ENCODE peak calls at places on chromosomes 16 and 17, in five cellular contexts. One of them, this sample, is unnamed.
A peak's percentile ranks its signal among the peaks of the same experiment; 100 is the strongest.

GRCh38 chr16:77748426-77748825 is 26.1 kb downstream of the NUDT7 start:
- DNase-seq in cardiac muscle cell: no peak
- DNase-seq in retinal pigment epithelial cell: peak; percentile 43
- DNase-seq in WTC11: no peak
- DNase-seq in fibroblast of lung: no peak
- DNase-seq in this sample: no peak

GRCh38 chr16:12688972-12689850 is 114.5 kb downstream of the CPPED1 start:
- DNase-seq in cardiac muscle cell: no peak
- DNase-seq in retinal pigment epithelial cell: no peak
- DNase-seq in WTC11: no peak
- DNase-seq in fibroblast of lung: no peak
- DNase-seq in this sample: no peak

GRCh38 chr17:17349724-17350106 is 46.5 kb downstream of the NT5M start:
- DNase-seq in cardiac muscle cell: no peak
- DNase-seq in retinal pigment epithelial cell: no peak
- DNase-seq in WTC11: no peak
- DNase-seq in fibroblast of lung: no peak
- DNase-seq in this sample: no peak

GRCh38 chr17:34979650-34980352 is 511 bp upstream of the LIG3 start:
- DNase-seq in cardiac muscle cell: no peak
- DNase-seq in retinal pigment epithelial cell: no peak
- DNase-seq in WTC11: no peak
- DNase-seq in fibroblast of lung: peak; percentile 10
- DNase-seq in this sample: no peak

GRCh38 chr16:49484454-49484853 is 110.8 kb downstream of the C16orf78 start:
- DNase-seq in cardiac muscle cell: peak; percentile 75
- DNase-seq in retinal pigment epithelial cell: no peak
- DNase-seq in WTC11: peak; percentile 83
- DNase-seq in fibroblast of lung: no peak
- DNase-seq in this sample: no peak

GRCh38 chr17:19345486-19346350 is 16.8 kb downstream of the B9D1 start:
- DNase-seq in cardiac muscle cell: no peak
- DNase-seq in retinal pigment epithelial cell: no peak
- DNase-seq in WTC11: no peak
- DNase-seq in fibroblast of lung: no peak
- DNase-seq in this sample: no peak

GRCh38 chr16:31085873-31086628 is 2.7 kb downstream of the PRSS53 start:
- DNase-seq in cardiac muscle cell: no peak
- DNase-seq in retinal pigment epithelial cell: no peak
- DNase-seq in WTC11: no peak
- DNase-seq in fibroblast of lung: no peak
- DNase-seq in this sample: no peak

GRCh38 chr16:17304124-17304813 is 166.5 kb downstream of the XYLT1 start:
- DNase-seq in cardiac muscle cell: no peak
- DNase-seq in retinal pigment epithelial cell: no peak
- DNase-seq in WTC11: no peak
- DNase-seq in fibroblast of lung: peak; percentile 46
- DNase-seq in this sample: no peak

GRCh38 chr17:34720760-34721159 is 141.4 kb downstream of the TMEM132E start:
- DNase-seq in cardiac muscle cell: no peak
- DNase-seq in retinal pigment epithelial cell: no peak
- DNase-seq in WTC11: no peak
- DNase-seq in fibroblast of lung: no peak
- DNase-seq in this sample: no peak

GRCh38 chr17:53462393-53462811 is 360.3 kb upstream of the KIF2B start:
- DNase-seq in cardiac muscle cell: no peak
- DNase-seq in retinal pigment epithelial cell: no peak
- DNase-seq in WTC11: no peak
- DNase-seq in fibroblast of lung: peak; percentile 31
- DNase-seq in this sample: no peak

GRCh38 chr17:65278050-65278819 is 141.1 kb downstream of the RGS9 start:
- DNase-seq in cardiac muscle cell: peak; percentile 86
- DNase-seq in retinal pigment epithelial cell: no peak
- DNase-seq in WTC11: peak; percentile 83
- DNase-seq in fibroblast of lung: peak; percentile 54
- DNase-seq in this sample: no peak

GRCh38 chr17:79137015-79137770 is 62.6 kb downstream of the ENGASE start:
- DNase-seq in cardiac muscle cell: no peak
- DNase-seq in retinal pigment epithelial cell: no peak
- DNase-seq in WTC11: no peak
- DNase-seq in fibroblast of lung: no peak
- DNase-seq in this sample: no peak

GRCh38 chr16:82134884-82135283 is 35.1 kb downstream of the MPHOSPH6 start:
- DNase-seq in cardiac muscle cell: no peak
- DNase-seq in retinal pigment epithelial cell: no peak
- DNase-seq in WTC11: no peak
- DNase-seq in fibroblast of lung: no peak
- DNase-seq in this sample: no peak

GRCh38 chr17:57109393-57110151 is 24.5 kb downstream of the AKAP1 start:
- DNase-seq in cardiac muscle cell: peak; percentile 40
- DNase-seq in retinal pigment epithelial cell: no peak
- DNase-seq in WTC11: peak; percentile 38
- DNase-seq in fibroblast of lung: no peak
- DNase-seq in this sample: no peak
- TF ChIP-seq CTCF in cardiac muscle cell: peak; percentile 15
- TF ChIP-seq CTCF in retinal pigment epithelial cell: no peak
- TF ChIP-seq CTCF in WTC11: no peak
- TF ChIP-seq CTCF in fibroblast of lung: no peak
- TF ChIP-seq CTCF in this sample: no peak

GRCh38 chr16:54633943-54634362 is 296.7 kb upstream of the IRX5 start:
- DNase-seq in cardiac muscle cell: peak; percentile 44
- DNase-seq in retinal pigment epithelial cell: no peak
- DNase-seq in WTC11: peak; percentile 53
- DNase-seq in fibroblast of lung: no peak
- DNase-seq in this sample: no peak
- TF ChIP-seq CTCF in cardiac muscle cell: peak; percentile 50
- TF ChIP-seq CTCF in retinal pigment epithelial cell: peak; percentile 30
- TF ChIP-seq CTCF in WTC11: peak; percentile 27
- TF ChIP-seq CTCF in fibroblast of lung: no peak
- TF ChIP-seq CTCF in this sample: peak; percentile 28

GRCh38 chr17:42553161-42553818 is 567 bp downstream of the HSD17B1 start:
- DNase-seq in cardiac muscle cell: no peak
- DNase-seq in retinal pigment epithelial cell: no peak
- DNase-seq in WTC11: peak; percentile 58
- DNase-seq in fibroblast of lung: no peak
- DNase-seq in this sample: no peak
- TF ChIP-seq CTCF in cardiac muscle cell: peak; percentile 36
- TF ChIP-seq CTCF in retinal pigment epithelial cell: no peak
- TF ChIP-seq CTCF in WTC11: no peak
- TF ChIP-seq CTCF in fibroblast of lung: no peak
- TF ChIP-seq CTCF in this sample: no peak

GRCh38 chr17:31373150-31374082 is 18.1 kb upstream of the RAB11FIP4 start:
- DNase-seq in cardiac muscle cell: no peak
- DNase-seq in retinal pigment epithelial cell: peak; percentile 16
- DNase-seq in WTC11: no peak
- DNase-seq in fibroblast of lung: peak; percentile 81
- DNase-seq in this sample: peak; percentile 7
- TF ChIP-seq CTCF in cardiac muscle cell: peak; percentile 71
- TF ChIP-seq CTCF in retinal pigment epithelial cell: peak; percentile 72
- TF ChIP-seq CTCF in WTC11: no peak
- TF ChIP-seq CTCF in fibroblast of lung: peak; percentile 64
- TF ChIP-seq CTCF in this sample: peak; percentile 59

GRCh38 chr16:65822148-65822547 is 544.3 kb upstream of the CDH5 start:
- DNase-seq in cardiac muscle cell: no peak
- DNase-seq in retinal pigment epithelial cell: no peak
- DNase-seq in WTC11: no peak
- DNase-seq in fibroblast of lung: no peak
- DNase-seq in this sample: no peak
- TF ChIP-seq CTCF in cardiac muscle cell: no peak
- TF ChIP-seq CTCF in retinal pigment epithelial cell: no peak
- TF ChIP-seq CTCF in WTC11: no peak
- TF ChIP-seq CTCF in fibroblast of lung: no peak
- TF ChIP-seq CTCF in this sample: no peak

DNA sequence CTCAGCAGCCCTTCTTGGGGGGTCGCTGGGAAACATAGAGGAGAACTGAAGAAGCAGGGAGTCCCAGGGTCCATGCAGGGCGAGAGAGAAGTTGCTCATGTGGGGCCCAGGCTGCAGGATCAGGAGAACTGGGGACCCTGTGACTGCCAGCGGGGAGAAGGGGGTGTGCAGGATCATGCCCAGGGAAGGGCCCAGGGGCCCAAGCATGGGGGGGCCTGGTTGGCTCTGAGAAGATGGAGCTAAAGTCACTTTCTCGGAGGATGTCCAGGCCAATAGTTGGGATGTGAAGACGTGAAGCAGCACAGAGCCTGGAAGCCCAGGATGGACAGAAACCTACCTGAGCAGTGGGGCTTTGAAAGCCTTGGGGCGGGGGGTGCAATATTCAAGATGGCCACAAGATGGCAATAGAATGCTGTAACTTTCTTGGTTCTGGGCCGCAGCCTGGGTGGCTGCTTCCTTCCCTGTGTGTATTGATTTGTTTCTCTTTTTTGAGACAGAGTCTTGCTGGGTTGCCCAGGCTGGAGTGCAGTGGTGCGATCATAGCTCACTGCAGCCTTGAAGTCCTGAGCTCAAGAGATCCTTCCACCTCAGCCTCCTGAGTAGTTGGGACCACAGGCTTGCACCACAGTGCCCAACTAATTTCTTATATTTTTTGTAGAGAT is 3.4 kb downstream of the STH start:
- DNase-seq in cardiac muscle cell: peak; percentile 77
- DNase-seq in retinal pigment epithelial cell: no peak
- DNase-seq in WTC11: peak; percentile 82
- DNase-seq in fibroblast of lung: peak; percentile 58
- DNase-seq in this sample: no peak
- TF ChIP-seq CTCF in cardiac muscle cell: peak; percentile 83
- TF ChIP-seq CTCF in retinal pigment epithelial cell: peak; percentile 87
- TF ChIP-seq CTCF in WTC11: peak; percentile 98
- TF ChIP-seq CTCF in fibroblast of lung: peak; percentile 86
- TF ChIP-seq CTCF in this sample: peak; percentile 69

GRCh38 chr17:82371333-82372062 is at the start of gene UTS2R:
- DNase-seq in cardiac muscle cell: peak; percentile 73
- DNase-seq in retinal pigment epithelial cell: no peak
- DNase-seq in WTC11: peak; percentile 55
- DNase-seq in fibroblast of lung: no peak
- DNase-seq in this sample: no peak

GRCh38 chr17:82372063-82372590 is 562 bp downstream of the UTS2R start:
- DNase-seq in cardiac muscle cell: no peak
- DNase-seq in retinal pigment epithelial cell: no peak
- DNase-seq in WTC11: no peak
- DNase-seq in fibroblast of lung: no peak
- DNase-seq in this sample: no peak

GRCh38 chr17:82374626-82375331 is 3.2 kb downstream of the UTS2R start:
- DNase-seq in cardiac muscle cell: no peak
- DNase-seq in retinal pigment epithelial cell: no peak
- DNase-seq in WTC11: no peak
- DNase-seq in fibroblast of lung: no peak
- DNase-seq in this sample: no peak

GRCh38 chr17:82373731-82374625 is 2.4 kb downstream of the UTS2R start:
- DNase-seq in cardiac muscle cell: no peak
- DNase-seq in retinal pigment epithelial cell: no peak
- DNase-seq in WTC11: no peak
- DNase-seq in fibroblast of lung: no peak
- DNase-seq in this sample: no peak

DNA sequence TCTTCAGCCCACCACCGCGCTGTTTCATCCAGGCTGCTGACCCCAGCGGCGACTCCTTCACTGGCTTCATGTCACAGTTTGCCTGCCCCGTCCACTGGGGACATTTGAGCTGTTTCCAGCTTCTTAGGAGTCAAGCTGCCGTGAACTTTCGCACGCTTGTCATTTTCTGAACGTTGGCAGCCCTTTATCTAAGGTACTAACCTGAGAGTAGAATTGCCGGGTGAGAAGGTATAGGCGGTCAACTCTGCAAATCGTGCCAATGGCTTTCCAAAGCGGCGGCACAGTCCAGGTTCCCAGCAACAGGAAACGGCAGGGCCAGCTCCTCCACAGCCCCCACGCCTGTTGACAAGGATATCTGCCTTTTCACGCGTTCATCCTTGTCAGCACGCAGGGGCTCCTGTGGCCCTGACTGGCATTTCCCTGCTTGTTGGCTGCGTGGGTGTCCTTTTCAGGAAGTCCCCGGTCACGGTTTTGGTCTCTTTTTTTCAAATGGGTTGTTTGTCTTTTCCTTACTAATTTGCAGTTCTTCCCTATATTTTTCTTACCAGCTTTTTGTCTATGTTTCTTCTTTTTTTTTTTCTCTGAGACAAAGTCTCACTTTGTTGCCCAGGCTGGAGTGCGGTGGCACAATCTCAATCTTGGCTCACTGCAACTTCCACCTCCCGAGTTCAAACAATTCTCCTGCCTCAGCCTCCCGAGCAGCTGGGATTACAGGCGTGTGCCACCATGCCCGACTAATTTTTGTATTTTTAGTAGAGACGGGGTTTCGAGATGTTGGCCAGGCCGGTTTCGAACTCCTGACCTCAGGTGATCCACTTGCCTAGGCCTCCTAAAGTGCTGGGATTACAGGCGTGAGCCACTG is 1.3 kb downstream of the UTS2R start:
- DNase-seq in cardiac muscle cell: no peak
- DNase-seq in retinal pigment epithelial cell: no peak
- DNase-seq in WTC11: no peak
- DNase-seq in fibroblast of lung: no peak
- DNase-seq in this sample: no peak
- TF ChIP-seq CTCF in cardiac muscle cell: no peak
- TF ChIP-seq CTCF in retinal pigment epithelial cell: no peak
- TF ChIP-seq CTCF in WTC11: no peak
- TF ChIP-seq CTCF in fibroblast of lung: no peak
- TF ChIP-seq CTCF in this sample: no peak

DNA sequence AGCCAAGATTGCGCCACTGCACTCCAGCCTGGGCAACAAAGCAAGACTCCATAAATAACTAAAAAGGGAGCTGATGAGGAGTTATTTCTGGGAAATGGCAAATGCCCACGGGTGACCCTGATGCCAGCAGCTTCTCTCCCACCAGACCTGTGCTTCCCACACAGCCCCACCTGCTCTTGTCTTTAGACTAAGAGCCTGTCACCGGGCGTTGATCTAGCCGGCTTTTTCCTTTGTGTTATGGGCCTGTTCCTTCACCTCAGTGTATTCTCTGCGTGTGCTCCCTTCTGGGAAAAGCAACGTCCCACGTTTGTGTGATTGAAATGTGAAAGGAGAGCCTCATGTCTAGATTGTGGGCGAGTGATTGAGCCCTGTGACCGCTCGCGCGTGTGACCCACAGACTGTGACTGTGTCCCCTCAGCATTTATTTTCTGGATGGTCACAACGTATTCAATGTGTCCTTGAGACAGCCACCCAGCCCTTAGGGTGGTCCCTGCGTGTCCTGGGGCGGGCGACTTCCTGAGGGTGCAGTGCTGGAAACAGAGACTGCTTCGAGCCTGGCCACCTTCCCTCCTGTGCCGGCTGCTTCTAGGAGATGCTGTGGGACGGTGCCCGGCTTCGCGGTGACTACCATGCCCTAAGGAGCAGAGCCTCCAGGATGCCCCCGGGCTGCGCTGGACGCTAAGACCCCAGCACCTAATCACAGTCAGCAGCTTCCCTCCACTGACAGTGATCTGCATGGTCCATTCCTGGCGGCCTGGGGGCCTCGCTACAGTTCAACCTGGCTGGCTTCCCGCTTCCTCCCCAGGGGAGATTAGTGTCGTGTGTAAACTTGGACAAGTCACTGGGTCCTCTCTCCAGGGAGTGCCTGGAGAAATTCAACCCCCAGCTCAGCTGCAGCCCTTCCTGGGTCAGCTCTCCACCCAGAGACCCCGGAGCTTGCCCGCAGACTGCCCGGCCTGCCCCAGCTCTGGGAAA is 7.8 kb upstream of the RNPS1 start:
- DNase-seq in cardiac muscle cell: no peak
- DNase-seq in retinal pigment epithelial cell: no peak
- DNase-seq in WTC11: no peak
- DNase-seq in fibroblast of lung: no peak
- DNase-seq in this sample: no peak
- TF ChIP-seq CTCF in cardiac muscle cell: no peak
- TF ChIP-seq CTCF in retinal pigment epithelial cell: no peak
- TF ChIP-seq CTCF in WTC11: no peak
- TF ChIP-seq CTCF in fibroblast of lung: no peak
- TF ChIP-seq CTCF in this sample: no peak